ENCODE peak calls at places on chromosome 13, in nine cellular contexts. One of them, this sample, is unnamed.

GRCh38 chr13:78409172-78409571 is 194.2 kb downstream of the POU4F1 start:
- DNase-seq in frontal cortex: no peak
- DNase-seq in neuronal stem cell: no peak
- DNase-seq in left colon: no peak
- DNase-seq in amniotic stem cell: no peak
- DNase-seq in cardiac fibroblast: no peak
- DNase-seq in NCI-H1092 treated with DMSO at 0.1 percent for 48 hours: no peak
- DNase-seq in stimulated activated CD4-positive, alpha-beta T cell treated with anti-CD3 and anti-CD28 coated beads, Interleukin-1b, Interleukin-23, amount 100 ng/mL, for 1 hour: no peak
- DNase-seq in nephron progenitor cell: no peak
- DNase-seq in this sample: no peak

GRCh38 chr13:111946214-111946613 is 120.7 kb upstream of the SOX1 start:
- DNase-seq in frontal cortex: no peak
- DNase-seq in neuronal stem cell: no peak
- DNase-seq in left colon: no peak
- DNase-seq in amniotic stem cell: no peak
- DNase-seq in cardiac fibroblast: no peak
- DNase-seq in NCI-H1092 treated with DMSO at 0.1 percent for 48 hours: no peak
- DNase-seq in stimulated activated CD4-positive, alpha-beta T cell treated with anti-CD3 and anti-CD28 coated beads, Interleukin-1b, Interleukin-23, amount 100 ng/mL, for 1 hour: no peak
- DNase-seq in nephron progenitor cell: no peak
- DNase-seq in this sample: no peak

GRCh38 chr13:41568143-41568989 is 111.0 kb downstream of the RGCC start:
- DNase-seq in frontal cortex: no peak
- DNase-seq in neuronal stem cell: no peak
- DNase-seq in left colon: no peak
- DNase-seq in amniotic stem cell: no peak
- DNase-seq in cardiac fibroblast: no peak
- DNase-seq in NCI-H1092 treated with DMSO at 0.1 percent for 48 hours: no peak
- DNase-seq in stimulated activated CD4-positive, alpha-beta T cell treated with anti-CD3 and anti-CD28 coated beads, Interleukin-1b, Interleukin-23, amount 100 ng/mL, for 1 hour: no peak
- DNase-seq in nephron progenitor cell: no peak
- DNase-seq in this sample: no peak

GRCh38 chr13:53010374-53011105 is 18.1 kb upstream of the OLFM4 start:
- DNase-seq in frontal cortex: no peak
- DNase-seq in neuronal stem cell: no peak
- DNase-seq in left colon: peak; percentile 29
- DNase-seq in amniotic stem cell: no peak
- DNase-seq in cardiac fibroblast: no peak
- DNase-seq in NCI-H1092 treated with DMSO at 0.1 percent for 48 hours: peak; percentile 53
- DNase-seq in stimulated activated CD4-positive, alpha-beta T cell treated with anti-CD3 and anti-CD28 coated beads, Interleukin-1b, Interleukin-23, amount 100 ng/mL, for 1 hour: no peak
- DNase-seq in nephron progenitor cell: no peak
- DNase-seq in this sample: no peak

GRCh38 chr13:92488249-92488845 is 738.3 kb upstream of the GPC6 start:
- DNase-seq in frontal cortex: no peak
- DNase-seq in neuronal stem cell: no peak
- DNase-seq in left colon: no peak
- DNase-seq in amniotic stem cell: no peak
- DNase-seq in cardiac fibroblast: no peak
- DNase-seq in NCI-H1092 treated with DMSO at 0.1 percent for 48 hours: no peak
- DNase-seq in stimulated activated CD4-positive, alpha-beta T cell treated with anti-CD3 and anti-CD28 coated beads, Interleukin-1b, Interleukin-23, amount 100 ng/mL, for 1 hour: no peak
- DNase-seq in nephron progenitor cell: no peak
- DNase-seq in this sample: no peak

GRCh38 chr13:104737713-104738112 is 1671.5 kb upstream of the SLC10A2 start:
- DNase-seq in frontal cortex: no peak
- DNase-seq in neuronal stem cell: no peak
- DNase-seq in left colon: no peak
- DNase-seq in amniotic stem cell: no peak
- DNase-seq in cardiac fibroblast: peak; percentile 1
- DNase-seq in NCI-H1092 treated with DMSO at 0.1 percent for 48 hours: no peak
- DNase-seq in stimulated activated CD4-positive, alpha-beta T cell treated with anti-CD3 and anti-CD28 coated beads, Interleukin-1b, Interleukin-23, amount 100 ng/mL, for 1 hour: no peak
- DNase-seq in nephron progenitor cell: no peak
- DNase-seq in this sample: no peak

GRCh38 chr13:39263033-39263432 is 224.8 kb downstream of the NHLRC3 start:
- DNase-seq in frontal cortex: peak; percentile 10
- DNase-seq in neuronal stem cell: peak; percentile 31
- DNase-seq in left colon: peak; percentile 12
- DNase-seq in amniotic stem cell: no peak
- DNase-seq in cardiac fibroblast: peak; percentile 63
- DNase-seq in NCI-H1092 treated with DMSO at 0.1 percent for 48 hours: peak; percentile 53
- DNase-seq in stimulated activated CD4-positive, alpha-beta T cell treated with anti-CD3 and anti-CD28 coated beads, Interleukin-1b, Interleukin-23, amount 100 ng/mL, for 1 hour: peak; percentile 17
- DNase-seq in nephron progenitor cell: peak; percentile 27
- DNase-seq in this sample: no peak

GRCh38 chr13:24068472-24068871 is 92.0 kb upstream of the SPATA13 start:
- DNase-seq in frontal cortex: no peak
- DNase-seq in neuronal stem cell: no peak
- DNase-seq in left colon: no peak
- DNase-seq in amniotic stem cell: peak; percentile 1
- DNase-seq in cardiac fibroblast: no peak
- DNase-seq in NCI-H1092 treated with DMSO at 0.1 percent for 48 hours: no peak
- DNase-seq in stimulated activated CD4-positive, alpha-beta T cell treated with anti-CD3 and anti-CD28 coated beads, Interleukin-1b, Interleukin-23, amount 100 ng/mL, for 1 hour: no peak
- DNase-seq in nephron progenitor cell: no peak
- DNase-seq in this sample: no peak

GRCh38 chr13:107271226-107271625 is 703.3 kb upstream of the ARGLU1 start:
- DNase-seq in frontal cortex: no peak
- DNase-seq in neuronal stem cell: no peak
- DNase-seq in left colon: no peak
- DNase-seq in amniotic stem cell: no peak
- DNase-seq in cardiac fibroblast: peak; percentile 10
- DNase-seq in NCI-H1092 treated with DMSO at 0.1 percent for 48 hours: peak; percentile 81
- DNase-seq in stimulated activated CD4-positive, alpha-beta T cell treated with anti-CD3 and anti-CD28 coated beads, Interleukin-1b, Interleukin-23, amount 100 ng/mL, for 1 hour: no peak
- DNase-seq in nephron progenitor cell: no peak
- DNase-seq in this sample: no peak

GRCh38 chr13:113897966-113898365 is 34.1 kb upstream of the GAS6 start:
- DNase-seq in frontal cortex: no peak
- DNase-seq in neuronal stem cell: no peak
- DNase-seq in left colon: no peak
- DNase-seq in amniotic stem cell: no peak
- DNase-seq in cardiac fibroblast: peak; percentile 41
- DNase-seq in NCI-H1092 treated with DMSO at 0.1 percent for 48 hours: no peak
- DNase-seq in stimulated activated CD4-positive, alpha-beta T cell treated with anti-CD3 and anti-CD28 coated beads, Interleukin-1b, Interleukin-23, amount 100 ng/mL, for 1 hour: no peak
- DNase-seq in nephron progenitor cell: no peak
- DNase-seq in this sample: no peak

GRCh38 chr13:99884913-99885312 is 86.7 kb downstream of the ZIC5 start:
- DNase-seq in frontal cortex: no peak
- DNase-seq in neuronal stem cell: no peak
- DNase-seq in left colon: no peak
- DNase-seq in amniotic stem cell: no peak
- DNase-seq in cardiac fibroblast: no peak
- DNase-seq in NCI-H1092 treated with DMSO at 0.1 percent for 48 hours: no peak
- DNase-seq in stimulated activated CD4-positive, alpha-beta T cell treated with anti-CD3 and anti-CD28 coated beads, Interleukin-1b, Interleukin-23, amount 100 ng/mL, for 1 hour: no peak
- DNase-seq in nephron progenitor cell: no peak
- DNase-seq in this sample: no peak

GRCh38 chr13:36736119-36736726 is 62.4 kb downstream of the SERTM1 start:
- DNase-seq in frontal cortex: peak; percentile 2
- DNase-seq in neuronal stem cell: peak; percentile 44
- DNase-seq in left colon: peak; percentile 30
- DNase-seq in amniotic stem cell: peak; percentile 18
- DNase-seq in cardiac fibroblast: peak; percentile 82
- DNase-seq in NCI-H1092 treated with DMSO at 0.1 percent for 48 hours: peak; percentile 59
- DNase-seq in stimulated activated CD4-positive, alpha-beta T cell treated with anti-CD3 and anti-CD28 coated beads, Interleukin-1b, Interleukin-23, amount 100 ng/mL, for 1 hour: peak; percentile 9
- DNase-seq in nephron progenitor cell: peak; percentile 61
- DNase-seq in this sample: peak; percentile 8

GRCh38 chr13:48491423-48492122 is 41.3 kb downstream of the RCBTB2 start:
- DNase-seq in frontal cortex: no peak
- DNase-seq in neuronal stem cell: no peak
- DNase-seq in left colon: no peak
- DNase-seq in amniotic stem cell: no peak
- DNase-seq in cardiac fibroblast: peak; percentile 21
- DNase-seq in NCI-H1092 treated with DMSO at 0.1 percent for 48 hours: no peak
- DNase-seq in stimulated activated CD4-positive, alpha-beta T cell treated with anti-CD3 and anti-CD28 coated beads, Interleukin-1b, Interleukin-23, amount 100 ng/mL, for 1 hour: no peak
- DNase-seq in nephron progenitor cell: no peak
- DNase-seq in this sample: no peak

GRCh38 chr13:25632166-25632888 is 260.6 kb downstream of the ATP8A2 start:
- DNase-seq in frontal cortex: no peak
- DNase-seq in neuronal stem cell: no peak
- DNase-seq in left colon: no peak
- DNase-seq in amniotic stem cell: no peak
- DNase-seq in cardiac fibroblast: no peak
- DNase-seq in NCI-H1092 treated with DMSO at 0.1 percent for 48 hours: no peak
- DNase-seq in stimulated activated CD4-positive, alpha-beta T cell treated with anti-CD3 and anti-CD28 coated beads, Interleukin-1b, Interleukin-23, amount 100 ng/mL, for 1 hour: no peak
- DNase-seq in nephron progenitor cell: no peak
- DNase-seq in this sample: no peak

GRCh38 chr13:44879452-44880058 is 109.7 kb downstream of the NUFIP1 start:
- DNase-seq in frontal cortex: no peak
- DNase-seq in neuronal stem cell: no peak
- DNase-seq in left colon: peak; percentile 34
- DNase-seq in amniotic stem cell: peak; percentile 1
- DNase-seq in cardiac fibroblast: peak; percentile 80
- DNase-seq in NCI-H1092 treated with DMSO at 0.1 percent for 48 hours: peak; percentile 21
- DNase-seq in stimulated activated CD4-positive, alpha-beta T cell treated with anti-CD3 and anti-CD28 coated beads, Interleukin-1b, Interleukin-23, amount 100 ng/mL, for 1 hour: no peak
- DNase-seq in nephron progenitor cell: no peak
- DNase-seq in this sample: no peak

GRCh38 chr13:36875431-36875830 is 44.6 kb downstream of the SMAD9 start:
- DNase-seq in frontal cortex: no peak
- DNase-seq in neuronal stem cell: no peak
- DNase-seq in left colon: no peak
- DNase-seq in amniotic stem cell: no peak
- DNase-seq in cardiac fibroblast: no peak
- DNase-seq in NCI-H1092 treated with DMSO at 0.1 percent for 48 hours: peak; percentile 53
- DNase-seq in stimulated activated CD4-positive, alpha-beta T cell treated with anti-CD3 and anti-CD28 coated beads, Interleukin-1b, Interleukin-23, amount 100 ng/mL, for 1 hour: no peak
- DNase-seq in nephron progenitor cell: no peak
- DNase-seq in this sample: no peak

GRCh38 chr13:51739403-51740112 is 64.4 kb downstream of the DHRS12 start:
- DNase-seq in frontal cortex: no peak
- DNase-seq in neuronal stem cell: no peak
- DNase-seq in left colon: no peak
- DNase-seq in amniotic stem cell: no peak
- DNase-seq in cardiac fibroblast: no peak
- DNase-seq in NCI-H1092 treated with DMSO at 0.1 percent for 48 hours: no peak
- DNase-seq in stimulated activated CD4-positive, alpha-beta T cell treated with anti-CD3 and anti-CD28 coated beads, Interleukin-1b, Interleukin-23, amount 100 ng/mL, for 1 hour: no peak
- DNase-seq in nephron progenitor cell: no peak
- DNase-seq in this sample: no peak

GRCh38 chr13:23510979-23511735 is 59.1 kb upstream of the TNFRSF19 start:
- DNase-seq in frontal cortex: no peak
- DNase-seq in neuronal stem cell: no peak
- DNase-seq in left colon: no peak
- DNase-seq in amniotic stem cell: no peak
- DNase-seq in cardiac fibroblast: peak; percentile 67
- DNase-seq in NCI-H1092 treated with DMSO at 0.1 percent for 48 hours: peak; percentile 20
- DNase-seq in stimulated activated CD4-positive, alpha-beta T cell treated with anti-CD3 and anti-CD28 coated beads, Interleukin-1b, Interleukin-23, amount 100 ng/mL, for 1 hour: no peak
- DNase-seq in nephron progenitor cell: peak; percentile 6
- DNase-seq in this sample: no peak

GRCh38 chr13:49464621-49465325 is 20.7 kb downstream of the SETDB2 start:
- DNase-seq in frontal cortex: no peak
- DNase-seq in neuronal stem cell: no peak
- DNase-seq in left colon: no peak
- DNase-seq in amniotic stem cell: no peak
- DNase-seq in cardiac fibroblast: no peak
- DNase-seq in NCI-H1092 treated with DMSO at 0.1 percent for 48 hours: no peak
- DNase-seq in stimulated activated CD4-positive, alpha-beta T cell treated with anti-CD3 and anti-CD28 coated beads, Interleukin-1b, Interleukin-23, amount 100 ng/mL, for 1 hour: no peak
- DNase-seq in nephron progenitor cell: no peak
- DNase-seq in this sample: no peak

GRCh38 chr13:107284168-107284567 is 716.2 kb upstream of the ARGLU1 start:
- DNase-seq in frontal cortex: no peak
- DNase-seq in neuronal stem cell: no peak
- DNase-seq in left colon: no peak
- DNase-seq in amniotic stem cell: peak; percentile 15
- DNase-seq in cardiac fibroblast: peak; percentile 14
- DNase-seq in NCI-H1092 treated with DMSO at 0.1 percent for 48 hours: no peak
- DNase-seq in stimulated activated CD4-positive, alpha-beta T cell treated with anti-CD3 and anti-CD28 coated beads, Interleukin-1b, Interleukin-23, amount 100 ng/mL, for 1 hour: no peak
- DNase-seq in nephron progenitor cell: no peak
- DNase-seq in this sample: no peak

GRCh38 chr13:97429681-97430081 is 4.3 kb upstream of the RAP2A start:
- DNase-seq in frontal cortex: no peak
- DNase-seq in neuronal stem cell: no peak
- DNase-seq in left colon: no peak
- DNase-seq in amniotic stem cell: no peak
- DNase-seq in cardiac fibroblast: peak; percentile 55
- DNase-seq in NCI-H1092 treated with DMSO at 0.1 percent for 48 hours: peak; percentile 65
- DNase-seq in stimulated activated CD4-positive, alpha-beta T cell treated with anti-CD3 and anti-CD28 coated beads, Interleukin-1b, Interleukin-23, amount 100 ng/mL, for 1 hour: no peak
- DNase-seq in nephron progenitor cell: no peak
- DNase-seq in this sample: peak; percentile 39

GRCh38 chr13:106612688-106613087 is 44.8 kb upstream of the ARGLU1 start:
- DNase-seq in frontal cortex: no peak
- DNase-seq in neuronal stem cell: no peak
- DNase-seq in left colon: peak; percentile 64
- DNase-seq in amniotic stem cell: no peak
- DNase-seq in cardiac fibroblast: peak; percentile 23
- DNase-seq in NCI-H1092 treated with DMSO at 0.1 percent for 48 hours: no peak
- DNase-seq in stimulated activated CD4-positive, alpha-beta T cell treated with anti-CD3 and anti-CD28 coated beads, Interleukin-1b, Interleukin-23, amount 100 ng/mL, for 1 hour: no peak
- DNase-seq in nephron progenitor cell: no peak
- DNase-seq in this sample: no peak

GRCh38 chr13:111384441-111385181 is 64.2 kb downstream of the TEX29 start:
- DNase-seq in frontal cortex: no peak
- DNase-seq in neuronal stem cell: no peak
- DNase-seq in left colon: no peak
- DNase-seq in amniotic stem cell: no peak
- DNase-seq in cardiac fibroblast: no peak
- DNase-seq in NCI-H1092 treated with DMSO at 0.1 percent for 48 hours: no peak
- DNase-seq in stimulated activated CD4-positive, alpha-beta T cell treated with anti-CD3 and anti-CD28 coated beads, Interleukin-1b, Interleukin-23, amount 100 ng/mL, for 1 hour: no peak
- DNase-seq in nephron progenitor cell: no peak
- DNase-seq in this sample: no peak

GRCh38 chr13:30114586-30115256 is 192.6 kb downstream of the KATNAL1 start:
- DNase-seq in frontal cortex: peak; percentile 76
- DNase-seq in neuronal stem cell: peak; percentile 85
- DNase-seq in left colon: peak; percentile 98
- DNase-seq in amniotic stem cell: peak; percentile 76
- DNase-seq in cardiac fibroblast: peak; percentile 79
- DNase-seq in NCI-H1092 treated with DMSO at 0.1 percent for 48 hours: peak; percentile 71
- DNase-seq in stimulated activated CD4-positive, alpha-beta T cell treated with anti-CD3 and anti-CD28 coated beads, Interleukin-1b, Interleukin-23, amount 100 ng/mL, for 1 hour: peak; percentile 94
- DNase-seq in nephron progenitor cell: peak; percentile 98
- DNase-seq in this sample: peak; percentile 76

GRCh38 chr13:37657134-37657533 is 58.6 kb upstream of the POSTN start:
- DNase-seq in frontal cortex: no peak
- DNase-seq in neuronal stem cell: no peak
- DNase-seq in left colon: no peak
- DNase-seq in amniotic stem cell: no peak
- DNase-seq in cardiac fibroblast: peak; percentile 95
- DNase-seq in NCI-H1092 treated with DMSO at 0.1 percent for 48 hours: no peak
- DNase-seq in stimulated activated CD4-positive, alpha-beta T cell treated with anti-CD3 and anti-CD28 coated beads, Interleukin-1b, Interleukin-23, amount 100 ng/mL, for 1 hour: no peak
- DNase-seq in nephron progenitor cell: no peak
- DNase-seq in this sample: no peak

GRCh38 chr13:91193358-91193757 is 154.1 kb upstream of the MIR17HG start:
- DNase-seq in frontal cortex: no peak
- DNase-seq in neuronal stem cell: no peak
- DNase-seq in left colon: no peak
- DNase-seq in amniotic stem cell: no peak
- DNase-seq in cardiac fibroblast: no peak
- DNase-seq in NCI-H1092 treated with DMSO at 0.1 percent for 48 hours: no peak
- DNase-seq in stimulated activated CD4-positive, alpha-beta T cell treated with anti-CD3 and anti-CD28 coated beads, Interleukin-1b, Interleukin-23, amount 100 ng/mL, for 1 hour: no peak
- DNase-seq in nephron progenitor cell: no peak
- DNase-seq in this sample: no peak

GRCh38 chr13:84137292-84137691 is 255.0 kb upstream of the SLITRK1 start:
- DNase-seq in frontal cortex: no peak
- DNase-seq in neuronal stem cell: no peak
- DNase-seq in left colon: peak; percentile 12
- DNase-seq in amniotic stem cell: no peak
- DNase-seq in cardiac fibroblast: no peak
- DNase-seq in NCI-H1092 treated with DMSO at 0.1 percent for 48 hours: no peak
- DNase-seq in stimulated activated CD4-positive, alpha-beta T cell treated with anti-CD3 and anti-CD28 coated beads, Interleukin-1b, Interleukin-23, amount 100 ng/mL, for 1 hour: no peak
- DNase-seq in nephron progenitor cell: no peak
- DNase-seq in this sample: no peak

GRCh38 chr13:24112791-24113190 is 47.7 kb upstream of the SPATA13 start:
- DNase-seq in frontal cortex: no peak
- DNase-seq in neuronal stem cell: no peak
- DNase-seq in left colon: no peak
- DNase-seq in amniotic stem cell: no peak
- DNase-seq in cardiac fibroblast: peak; percentile 33
- DNase-seq in NCI-H1092 treated with DMSO at 0.1 percent for 48 hours: no peak
- DNase-seq in stimulated activated CD4-positive, alpha-beta T cell treated with anti-CD3 and anti-CD28 coated beads, Interleukin-1b, Interleukin-23, amount 100 ng/mL, for 1 hour: no peak
- DNase-seq in nephron progenitor cell: no peak
- DNase-seq in this sample: no peak

GRCh38 chr13:87884874-87885273 is 213.7 kb downstream of the SLITRK5 start:
- DNase-seq in frontal cortex: no peak
- DNase-seq in neuronal stem cell: peak; percentile 15
- DNase-seq in left colon: no peak
- DNase-seq in amniotic stem cell: no peak
- DNase-seq in cardiac fibroblast: no peak
- DNase-seq in NCI-H1092 treated with DMSO at 0.1 percent for 48 hours: peak; percentile 47
- DNase-seq in stimulated activated CD4-positive, alpha-beta T cell treated with anti-CD3 and anti-CD28 coated beads, Interleukin-1b, Interleukin-23, amount 100 ng/mL, for 1 hour: no peak
- DNase-seq in nephron progenitor cell: no peak
- DNase-seq in this sample: no peak

GRCh38 chr13:21344662-21345176 is 114.4 kb downstream of the ZDHHC20 start:
- DNase-seq in frontal cortex: no peak
- DNase-seq in neuronal stem cell: no peak
- DNase-seq in left colon: no peak
- DNase-seq in amniotic stem cell: no peak
- DNase-seq in cardiac fibroblast: no peak
- DNase-seq in NCI-H1092 treated with DMSO at 0.1 percent for 48 hours: no peak
- DNase-seq in stimulated activated CD4-positive, alpha-beta T cell treated with anti-CD3 and anti-CD28 coated beads, Interleukin-1b, Interleukin-23, amount 100 ng/mL, for 1 hour: no peak
- DNase-seq in nephron progenitor cell: no peak
- DNase-seq in this sample: no peak

GRCh38 chr13:90375851-90376250 is 971.6 kb upstream of the MIR17HG start:
- DNase-seq in frontal cortex: no peak
- DNase-seq in neuronal stem cell: no peak
- DNase-seq in left colon: no peak
- DNase-seq in amniotic stem cell: no peak
- DNase-seq in cardiac fibroblast: peak; percentile 31
- DNase-seq in NCI-H1092 treated with DMSO at 0.1 percent for 48 hours: no peak
- DNase-seq in stimulated activated CD4-positive, alpha-beta T cell treated with anti-CD3 and anti-CD28 coated beads, Interleukin-1b, Interleukin-23, amount 100 ng/mL, for 1 hour: no peak
- DNase-seq in nephron progenitor cell: no peak
- DNase-seq in this sample: no peak